ENCODE peak calls at places on chromosomes 4 and X, in eight cellular contexts. One of them, this sample, is unnamed.

GRCh38 chrX:107968623-107969022 is 13.5 kb downstream of the TEX13B start:
- DNase-seq in fibroblast of lung: no peak
- DNase-seq in retinal pigment epithelial cell: no peak
- DNase-seq in foreskin fibroblast: no peak
- DNase-seq in HL-60: no peak
- DNase-seq in neural progenitor cell: no peak
- DNase-seq in uterus: no peak
- DNase-seq in A549: no peak
- DNase-seq in this sample: no peak

GRCh38 chr4:40963912-40964478 is 214.2 kb downstream of the NSUN7 start:
- DNase-seq in fibroblast of lung: no peak
- DNase-seq in retinal pigment epithelial cell: no peak
- DNase-seq in foreskin fibroblast: peak
- DNase-seq in HL-60: no peak
- DNase-seq in neural progenitor cell: no peak
- DNase-seq in uterus: no peak
- DNase-seq in A549: no peak
- DNase-seq in this sample: no peak

GRCh38 chrX:1592128-1592862 is 891 bp downstream of the AKAP17A start:
- DNase-seq in fibroblast of lung: peak
- DNase-seq in retinal pigment epithelial cell: no peak
- DNase-seq in foreskin fibroblast: peak
- DNase-seq in HL-60: no peak
- DNase-seq in neural progenitor cell: no peak
- DNase-seq in uterus: no peak
- DNase-seq in A549: no peak
- DNase-seq in this sample: no peak

GRCh38 chrX:83997781-83998180 is 136.8 kb downstream of the CYLC1 start:
- DNase-seq in fibroblast of lung: no peak
- DNase-seq in retinal pigment epithelial cell: no peak
- DNase-seq in foreskin fibroblast: no peak
- DNase-seq in HL-60: no peak
- DNase-seq in neural progenitor cell: no peak
- DNase-seq in uterus: no peak
- DNase-seq in A549: no peak
- DNase-seq in this sample: no peak

GRCh38 chr4:10084651-10085320 is 31.8 kb downstream of the WDR1 start:
- DNase-seq in fibroblast of lung: no peak
- DNase-seq in retinal pigment epithelial cell: no peak
- DNase-seq in foreskin fibroblast: no peak
- DNase-seq in HL-60: no peak
- DNase-seq in neural progenitor cell: no peak
- DNase-seq in uterus: no peak
- DNase-seq in A549: no peak
- DNase-seq in this sample: no peak

GRCh38 chr4:25011135-25011866 is 19.4 kb downstream of the LGI2 start:
- DNase-seq in fibroblast of lung: no peak
- DNase-seq in retinal pigment epithelial cell: no peak
- DNase-seq in foreskin fibroblast: no peak
- DNase-seq in HL-60: no peak
- DNase-seq in neural progenitor cell: no peak
- DNase-seq in uterus: no peak
- DNase-seq in A549: no peak
- DNase-seq in this sample: no peak

GRCh38 chrX:27599928-27600327 is 9.8 kb downstream of the DCAF8L2 start:
- DNase-seq in fibroblast of lung: peak
- DNase-seq in retinal pigment epithelial cell: no peak
- DNase-seq in foreskin fibroblast: no peak
- DNase-seq in HL-60: no peak
- DNase-seq in neural progenitor cell: no peak
- DNase-seq in uterus: no peak
- DNase-seq in A549: peak
- DNase-seq in this sample: no peak

GRCh38 chr4:156576946-156577345 is 394.7 kb downstream of the PDGFC start:
- DNase-seq in fibroblast of lung: no peak
- DNase-seq in retinal pigment epithelial cell: no peak
- DNase-seq in foreskin fibroblast: peak
- DNase-seq in HL-60: no peak
- DNase-seq in neural progenitor cell: no peak
- DNase-seq in uterus: no peak
- DNase-seq in A549: no peak
- DNase-seq in this sample: no peak

GRCh38 chr4:117135634-117136354 is 50.4 kb upstream of the TRAM1L1 start:
- DNase-seq in fibroblast of lung: no peak
- DNase-seq in retinal pigment epithelial cell: peak
- DNase-seq in foreskin fibroblast: no peak
- DNase-seq in HL-60: no peak
- DNase-seq in neural progenitor cell: no peak
- DNase-seq in uterus: no peak
- DNase-seq in A549: no peak
- DNase-seq in this sample: no peak

GRCh38 chr4:33482773-33483172 is 2761.5 kb downstream of the ARAP2 start:
- DNase-seq in fibroblast of lung: peak
- DNase-seq in retinal pigment epithelial cell: no peak
- DNase-seq in foreskin fibroblast: peak
- DNase-seq in HL-60: no peak
- DNase-seq in neural progenitor cell: no peak
- DNase-seq in uterus: no peak
- DNase-seq in A549: no peak
- DNase-seq in this sample: no peak

GRCh38 chrX:30822068-30822671 is 66.9 kb downstream of the TAB3 start:
- DNase-seq in fibroblast of lung: no peak
- DNase-seq in retinal pigment epithelial cell: no peak
- DNase-seq in foreskin fibroblast: peak
- DNase-seq in HL-60: peak
- DNase-seq in neural progenitor cell: no peak
- DNase-seq in uterus: no peak
- DNase-seq in A549: no peak
- DNase-seq in this sample: peak

GRCh38 chr4:18524667-18525066 is 503.1 kb upstream of the LCORL start:
- DNase-seq in fibroblast of lung: no peak
- DNase-seq in retinal pigment epithelial cell: no peak
- DNase-seq in foreskin fibroblast: no peak
- DNase-seq in HL-60: no peak
- DNase-seq in neural progenitor cell: no peak
- DNase-seq in uterus: no peak
- DNase-seq in A549: no peak
- DNase-seq in this sample: no peak

GRCh38 chr4:176339936-176340761 is 20.4 kb downstream of the SPCS3 start:
- DNase-seq in fibroblast of lung: no peak
- DNase-seq in retinal pigment epithelial cell: no peak
- DNase-seq in foreskin fibroblast: peak
- DNase-seq in HL-60: no peak
- DNase-seq in neural progenitor cell: no peak
- DNase-seq in uterus: no peak
- DNase-seq in A549: no peak
- DNase-seq in this sample: no peak

GRCh38 chr4:125314676-125315570 is at the start of gene FAT4:
- DNase-seq in fibroblast of lung: peak
- DNase-seq in retinal pigment epithelial cell: peak
- DNase-seq in foreskin fibroblast: peak
- DNase-seq in HL-60: peak
- DNase-seq in neural progenitor cell: peak
- DNase-seq in uterus: peak
- DNase-seq in A549: peak
- DNase-seq in this sample: peak

GRCh38 chr4:61805237-61805636 is 605.1 kb downstream of the ADGRL3 start:
- DNase-seq in fibroblast of lung: no peak
- DNase-seq in retinal pigment epithelial cell: no peak
- DNase-seq in foreskin fibroblast: no peak
- DNase-seq in HL-60: no peak
- DNase-seq in neural progenitor cell: no peak
- DNase-seq in uterus: no peak
- DNase-seq in A549: no peak
- DNase-seq in this sample: no peak

GRCh38 chr4:73844352-73844751 is 7.9 kb downstream of the CXCL6 start:
- DNase-seq in fibroblast of lung: peak
- DNase-seq in retinal pigment epithelial cell: no peak
- DNase-seq in foreskin fibroblast: peak
- DNase-seq in HL-60: no peak
- DNase-seq in neural progenitor cell: no peak
- DNase-seq in uterus: no peak
- DNase-seq in A549: peak
- DNase-seq in this sample: no peak

GRCh38 chr4:53432528-53433424 is 55.3 kb downstream of the FIP1L1 start:
- DNase-seq in fibroblast of lung: no peak
- DNase-seq in retinal pigment epithelial cell: no peak
- DNase-seq in foreskin fibroblast: no peak
- DNase-seq in HL-60: no peak
- DNase-seq in neural progenitor cell: no peak
- DNase-seq in uterus: no peak
- DNase-seq in A549: no peak
- DNase-seq in this sample: peak

GRCh38 chrX:154458954-154459829 is 1.1 kb downstream of the PLXNA3 start:
- DNase-seq in fibroblast of lung: no peak
- DNase-seq in retinal pigment epithelial cell: no peak
- DNase-seq in foreskin fibroblast: peak
- DNase-seq in HL-60: no peak
- DNase-seq in neural progenitor cell: peak
- DNase-seq in uterus: no peak
- DNase-seq in A549: no peak
- DNase-seq in this sample: no peak

GRCh38 chrX:154458116-154458953 is at the start of gene PLXNA3:
- DNase-seq in fibroblast of lung: no peak
- DNase-seq in retinal pigment epithelial cell: no peak
- DNase-seq in foreskin fibroblast: peak
- DNase-seq in HL-60: no peak
- DNase-seq in neural progenitor cell: peak
- DNase-seq in uterus: peak
- DNase-seq in A549: no peak
- DNase-seq in this sample: no peak

GRCh38 chrX:154460326-154460725 is 2.2 kb downstream of the PLXNA3 start:
- DNase-seq in fibroblast of lung: no peak
- DNase-seq in retinal pigment epithelial cell: no peak
- DNase-seq in foreskin fibroblast: peak
- DNase-seq in HL-60: no peak
- DNase-seq in neural progenitor cell: no peak
- DNase-seq in uterus: no peak
- DNase-seq in A549: no peak
- DNase-seq in this sample: no peak

GRCh38 chrX:154457491-154458115 is 478 bp upstream of the PLXNA3 start:
- DNase-seq in fibroblast of lung: no peak
- DNase-seq in retinal pigment epithelial cell: no peak
- DNase-seq in foreskin fibroblast: peak
- DNase-seq in HL-60: no peak
- DNase-seq in neural progenitor cell: peak
- DNase-seq in uterus: peak
- DNase-seq in A549: no peak
- DNase-seq in this sample: no peak

GRCh38 chrX:154459843-154460242 is 1.8 kb downstream of the PLXNA3 start:
- DNase-seq in fibroblast of lung: no peak
- DNase-seq in retinal pigment epithelial cell: no peak
- DNase-seq in foreskin fibroblast: peak
- DNase-seq in HL-60: no peak
- DNase-seq in neural progenitor cell: no peak
- DNase-seq in uterus: no peak
- DNase-seq in A549: no peak
- DNase-seq in this sample: no peak
- H3K4me3 ChIP-seq in fibroblast of lung: peak
- H3K4me3 ChIP-seq in retinal pigment epithelial cell: peak
- H3K4me3 ChIP-seq in foreskin fibroblast: peak
- H3K4me3 ChIP-seq in HL-60: no peak
- H3K4me3 ChIP-seq in neural progenitor cell: no peak
- H3K4me3 ChIP-seq in uterus: peak
- H3K4me3 ChIP-seq in A549: no peak
- H3K4me3 ChIP-seq in this sample: no peak

GRCh38 chr4:108901271-108901670 is 138.4 kb upstream of the ETNPPL start:
- DNase-seq in fibroblast of lung: no peak
- DNase-seq in retinal pigment epithelial cell: no peak
- DNase-seq in foreskin fibroblast: no peak
- DNase-seq in HL-60: no peak
- DNase-seq in neural progenitor cell: no peak
- DNase-seq in uterus: no peak
- DNase-seq in A549: no peak
- DNase-seq in this sample: no peak

GRCh38 chr4:108906866-108907367 is 144.1 kb upstream of the ETNPPL start:
- DNase-seq in fibroblast of lung: no peak
- DNase-seq in retinal pigment epithelial cell: no peak
- DNase-seq in foreskin fibroblast: no peak
- DNase-seq in HL-60: no peak
- DNase-seq in neural progenitor cell: no peak
- DNase-seq in uterus: no peak
- DNase-seq in A549: no peak
- DNase-seq in this sample: no peak

GRCh38 chr4:108902769-108903168 is 139.9 kb upstream of the ETNPPL start:
- DNase-seq in fibroblast of lung: no peak
- DNase-seq in retinal pigment epithelial cell: no peak
- DNase-seq in foreskin fibroblast: no peak
- DNase-seq in HL-60: no peak
- DNase-seq in neural progenitor cell: no peak
- DNase-seq in uterus: no peak
- DNase-seq in A549: no peak
- DNase-seq in this sample: no peak

GRCh38 chr4:108903464-108904221 is 140.8 kb upstream of the ETNPPL start:
- DNase-seq in fibroblast of lung: no peak
- DNase-seq in retinal pigment epithelial cell: no peak
- DNase-seq in foreskin fibroblast: no peak
- DNase-seq in HL-60: no peak
- DNase-seq in neural progenitor cell: no peak
- DNase-seq in uterus: no peak
- DNase-seq in A549: no peak
- DNase-seq in this sample: no peak

GRCh38 chr4:108906006-108906405 is 143.2 kb upstream of the ETNPPL start:
- DNase-seq in fibroblast of lung: no peak
- DNase-seq in retinal pigment epithelial cell: no peak
- DNase-seq in foreskin fibroblast: no peak
- DNase-seq in HL-60: no peak
- DNase-seq in neural progenitor cell: peak
- DNase-seq in uterus: no peak
- DNase-seq in A549: no peak
- DNase-seq in this sample: no peak
- TF ChIP-seq CTCF in fibroblast of lung: no peak
- TF ChIP-seq CTCF in retinal pigment epithelial cell: no peak
- TF ChIP-seq CTCF in foreskin fibroblast: no peak
- TF ChIP-seq CTCF in HL-60: no peak
- TF ChIP-seq CTCF in neural progenitor cell: no peak
- TF ChIP-seq CTCF in uterus: no peak
- TF ChIP-seq CTCF in A549: no peak
- TF ChIP-seq CTCF in this sample: no peak

GRCh38 chrX:148500428-148501120 is at the start of gene AFF2:
- DNase-seq in fibroblast of lung: peak
- DNase-seq in retinal pigment epithelial cell: no peak
- DNase-seq in foreskin fibroblast: peak
- DNase-seq in HL-60: peak
- DNase-seq in neural progenitor cell: peak
- DNase-seq in uterus: no peak
- DNase-seq in A549: peak
- DNase-seq in this sample: no peak
- H3K4me3 ChIP-seq in fibroblast of lung: peak
- H3K4me3 ChIP-seq in retinal pigment epithelial cell: peak
- H3K4me3 ChIP-seq in foreskin fibroblast: peak
- H3K4me3 ChIP-seq in HL-60: peak
- H3K4me3 ChIP-seq in neural progenitor cell: peak
- H3K4me3 ChIP-seq in uterus: no peak
- H3K4me3 ChIP-seq in A549: peak
- H3K4me3 ChIP-seq in this sample: peak

DNA sequence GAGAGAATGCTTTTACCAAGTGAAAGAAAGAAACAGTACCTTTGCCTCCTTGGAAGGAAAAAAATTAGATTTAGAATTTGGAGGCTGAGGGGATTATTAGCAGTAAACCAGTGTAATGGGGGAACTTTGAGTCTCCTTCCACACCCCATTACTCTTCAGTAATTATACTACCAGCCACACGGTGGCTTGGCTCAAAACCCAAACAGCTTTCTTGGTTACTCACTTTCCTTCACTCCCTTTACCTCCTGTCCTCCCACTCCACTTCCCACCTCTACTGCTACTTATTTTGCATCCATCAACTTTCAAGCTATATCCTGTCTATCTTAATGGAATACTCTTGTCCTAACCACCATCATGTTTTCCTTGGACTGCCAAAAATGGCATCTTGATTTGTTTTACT is 310.6 kb upstream of the AADAT start:
- DNase-seq in fibroblast of lung: no peak
- DNase-seq in retinal pigment epithelial cell: no peak
- DNase-seq in foreskin fibroblast: no peak
- DNase-seq in HL-60: no peak
- DNase-seq in neural progenitor cell: peak
- DNase-seq in uterus: no peak
- DNase-seq in A549: no peak
- DNase-seq in this sample: no peak
- TF ChIP-seq CTCF in fibroblast of lung: no peak
- TF ChIP-seq CTCF in retinal pigment epithelial cell: no peak
- TF ChIP-seq CTCF in foreskin fibroblast: no peak
- TF ChIP-seq CTCF in HL-60: no peak
- TF ChIP-seq CTCF in neural progenitor cell: peak
- TF ChIP-seq CTCF in uterus: no peak
- TF ChIP-seq CTCF in A549: no peak
- TF ChIP-seq CTCF in this sample: no peak